ENCODE peak calls at places on chromosome 1, in nine cellular contexts. Q, O, I, Z, U, S, T, W and J are unnamed samples.

GRCh38 chr1:198656500-198656932 is 17.7 kb downstream of the PTPRC start:
- DNase-seq in Q (no peak), O (peak; percentile 40), I (no peak), Z (peak; percentile 45), U (no peak), S (no peak), T (peak; percentile 65), W (no peak), J (no peak)

GRCh38 chr1:21378705-21379494 is 61.0 kb upstream of the NBPF3 start:
- DNase-seq in Q (peak; percentile 72), O (peak; percentile 34), I (no peak), Z (peak; percentile 13), U (no peak), S (no peak), T (no peak), W (no peak), J (no peak)

GRCh38 chr1:85678193-85678592 is 30.0 kb downstream of the ZNHIT6 start:
- DNase-seq in Q (no peak), O (no peak), I (no peak), Z (no peak), U (no peak), S (no peak), T (no peak), W (no peak), J (no peak)

GRCh38 chr1:68329096-68329835 is 96.9 kb upstream of the WLS start:
- DNase-seq in Q (no peak), O (no peak), I (no peak), Z (no peak), U (no peak), S (no peak), T (no peak), W (no peak), J (no peak)

GRCh38 chr1:25523512-25523911 is 19.9 kb upstream of the LDLRAP1 start:
- DNase-seq in Q (no peak), O (no peak), I (no peak), Z (no peak), U (peak; percentile 38), S (no peak), T (no peak), W (no peak), J (no peak)

GRCh38 chr1:172627702-172628101 is 31.2 kb upstream of the FASLG start:
- DNase-seq in Q (no peak), O (no peak), I (no peak), Z (no peak), U (no peak), S (no peak), T (no peak), W (no peak), J (no peak)

GRCh38 chr1:56831874-56832693 is 12.9 kb upstream of the FYB2 start:
- DNase-seq in Q (peak; percentile 64), O (peak; percentile 72), I (no peak), Z (peak; percentile 50), U (peak; percentile 76), S (peak; percentile 56), T (peak; percentile 61), W (peak; percentile 90), J (peak; percentile 38)

GRCh38 chr1:206012086-206012859 is 9.1 kb upstream of the RAB7B start:
- DNase-seq in Q (no peak), O (peak; percentile 82), I (no peak), Z (no peak), U (no peak), S (no peak), T (peak; percentile 85), W (no peak), J (peak; percentile 3)

GRCh38 chr1:213419369-213420030 is 368.5 kb downstream of the RPS6KC1 start:
- DNase-seq in Q (no peak), O (no peak), I (no peak), Z (no peak), U (no peak), S (no peak), T (no peak), W (no peak), J (no peak)

GRCh38 chr1:54766726-54767125 is 2.4 kb upstream of the PARS2 start:
- DNase-seq in Q (no peak), O (no peak), I (no peak), Z (no peak), U (no peak), S (no peak), T (no peak), W (no peak), J (no peak)

GRCh38 chr1:15963968-15964648 is 11.8 kb downstream of the ZBTB17 start:
- DNase-seq in Q (no peak), O (no peak), I (no peak), Z (peak; percentile 38), U (no peak), S (no peak), T (no peak), W (no peak), J (no peak)

GRCh38 chr1:20351911-20352675 is 61.4 kb downstream of the VWA5B1 start:
- DNase-seq in Q (no peak), O (no peak), I (no peak), Z (no peak), U (no peak), S (no peak), T (no peak), W (no peak), J (no peak)

GRCh38 chr1:184035719-184036516 is 1.6 kb downstream of the COLGALT2 start:
- DNase-seq in Q (no peak), O (no peak), I (no peak), Z (no peak), U (no peak), S (no peak), T (no peak), W (no peak), J (no peak)

GRCh38 chr1:20578721-20579380 is 10.0 kb upstream of the CDA start:
- DNase-seq in Q (no peak), O (no peak), I (no peak), Z (no peak), U (no peak), S (no peak), T (no peak), W (no peak), J (no peak)

GRCh38 chr1:6252374-6252710 is 8.4 kb downstream of the HES3 start:
- DNase-seq in Q (no peak), O (no peak), I (no peak), Z (no peak), U (no peak), S (no peak), T (no peak), W (no peak), J (no peak)

GRCh38 chr1:51488372-51489050 is 30.6 kb downstream of the EPS15 start:
- DNase-seq in Q (no peak), O (no peak), I (no peak), Z (no peak), U (no peak), S (no peak), T (no peak), W (no peak), J (no peak)

GRCh38 chr1:159132271-159132881 is 39.0 kb upstream of the CADM3 start:
- DNase-seq in Q (peak; percentile 54), O (peak; percentile 51), I (peak; percentile 10), Z (peak; percentile 50), U (peak; percentile 73), S (peak; percentile 69), T (peak; percentile 68), W (peak; percentile 66), J (peak; percentile 30)

GRCh38 chr1:47689894-47690293 is 252.1 kb downstream of the FOXD2 start:
- DNase-seq in Q (no peak), O (peak; percentile 20), I (no peak), Z (no peak), U (no peak), S (no peak), T (no peak), W (no peak), J (no peak)

GRCh38 chr1:21126324-21126723 is 50.4 kb downstream of the EIF4G3 start:
- DNase-seq in Q (no peak), O (no peak), I (no peak), Z (no peak), U (no peak), S (no peak), T (no peak), W (no peak), J (no peak)

GRCh38 chr1:100661176-100661575 is 58.4 kb upstream of the VCAM1 start:
- DNase-seq in Q (no peak), O (no peak), I (no peak), Z (no peak), U (no peak), S (no peak), T (no peak), W (no peak), J (no peak)

GRCh38 chr1:18546026-18546425 is 65.3 kb downstream of the KLHDC7A start:
- DNase-seq in Q (no peak), O (no peak), I (no peak), Z (no peak), U (no peak), S (no peak), T (no peak), W (no peak), J (no peak)

GRCh38 chr1:224809613-224810012 is 119.9 kb upstream of the DNAH14 start:
- DNase-seq in Q (no peak), O (no peak), I (no peak), Z (no peak), U (no peak), S (no peak), T (no peak), W (no peak), J (no peak)

GRCh38 chr1:113217447-113218208 is 144.6 kb downstream of the LRIG2 start:
- DNase-seq in Q (no peak), O (no peak), I (no peak), Z (peak; percentile 56), U (no peak), S (no peak), T (no peak), W (no peak), J (no peak)

GRCh38 chr1:30323841-30324240 is 399.5 kb downstream of the MATN1 start:
- DNase-seq in Q (no peak), O (peak; percentile 10), I (no peak), Z (no peak), U (no peak), S (no peak), T (no peak), W (no peak), J (no peak)

GRCh38 chr1:218692808-218693207 is 347.7 kb downstream of the TGFB2 start:
- DNase-seq in Q (no peak), O (no peak), I (no peak), Z (no peak), U (peak; percentile 47), S (no peak), T (no peak), W (no peak), J (no peak)

GRCh38 chr1:22628698-22629444 is 7.6 kb upstream of the C1QA start:
- DNase-seq in Q (no peak), O (no peak), I (no peak), Z (no peak), U (no peak), S (no peak), T (no peak), W (no peak), J (no peak)

GRCh38 chr1:30908886-30909777 is 574 bp upstream of the SDC3 start:
- DNase-seq in Q (no peak), O (no peak), I (no peak), Z (no peak), U (peak; percentile 58), S (no peak), T (peak; percentile 49), W (no peak), J (no peak)

GRCh38 chr1:116989851-116990250 is 11.7 kb upstream of the CD101 start:
- DNase-seq in Q (no peak), O (no peak), I (no peak), Z (no peak), U (no peak), S (no peak), T (no peak), W (no peak), J (no peak)

GRCh38 chr1:101124405-101124804 is 98.8 kb upstream of the DPH5 start:
- DNase-seq in Q (no peak), O (no peak), I (no peak), Z (no peak), U (no peak), S (no peak), T (no peak), W (no peak), J (no peak)